ENCODE peak calls at places on chromosomes 16 and 17, in six cellular contexts. G is stimulated activated CD8-positive, alpha-beta memory T cell treated with anti-CD3 and anti-CD28 coated beads, Interleukin-4, amount 100 ng/mL, for 4 hours; A is NCI-H774; I is heart left ventricle; U is cardiac muscle cell; T is WTC11. V is an unnamed sample.

GRCh38 chr16:6124136-6124535 is 1026.5 kb upstream of the EEF2KMT start:
- DNase-seq in G (no peak), A (no peak), I (no peak), U (no peak), T (no peak), V (no peak)

GRCh38 chr16:27421961-27422740 is 20.2 kb downstream of the IL21R start:
- DNase-seq in G (no peak), A (no peak), I (no peak), U (no peak), T (no peak), V (no peak)

GRCh38 chr17:29032798-29033197 is 10.1 kb upstream of the PIPOX start:
- DNase-seq in G (no peak), A (no peak), I (no peak), U (no peak), T (peak; percentile 36), V (no peak)

GRCh38 chr16:14399397-14400284 is 230.4 kb downstream of the PARN start:
- DNase-seq in G (no peak), A (peak; percentile 12), I (peak; percentile 31), U (peak; percentile 19), T (no peak), V (no peak)

GRCh38 chr17:29622337-29623282 is at the start of gene CORO6:
- DNase-seq in G (no peak), A (peak; percentile 42), I (peak; percentile 64), U (peak; percentile 92), T (peak; percentile 86), V (peak; percentile 82)

GRCh38 chr17:79473111-79473835 is 137.6 kb downstream of the RBFOX3 start:
- DNase-seq in G (no peak), A (no peak), I (no peak), U (no peak), T (no peak), V (no peak)

GRCh38 chr16:75292691-75293090 is 41.3 kb upstream of the BCAR1 start:
- DNase-seq in G (no peak), A (no peak), I (no peak), U (no peak), T (no peak), V (no peak)

GRCh38 chr17:43661699-43662431 is at the start of gene MEOX1:
- DNase-seq in G (no peak), A (no peak), I (peak; percentile 65), U (peak; percentile 60), T (no peak), V (no peak)

GRCh38 chr17:29617481-29618271 is 5.0 kb downstream of the CORO6 start:
- DNase-seq in G (peak; percentile 80), A (peak; percentile 71), I (peak; percentile 73), U (peak; percentile 65), T (peak; percentile 91), V (peak; percentile 83)

GRCh38 chr17:74519951-74520553 is 11.2 kb downstream of the CD300LB start:
- DNase-seq in G (no peak), A (no peak), I (no peak), U (no peak), T (no peak), V (no peak)

GRCh38 chr17:77382966-77383612 is 242.3 kb downstream of the SEC14L1 start:
- DNase-seq in G (no peak), A (no peak), I (no peak), U (no peak), T (no peak), V (no peak)

GRCh38 chr17:3639981-3640596 is 3.5 kb downstream of the CTNS start:
- DNase-seq in G (no peak), A (no peak), I (no peak), U (peak; percentile 28), T (no peak), V (no peak)

GRCh38 chr17:27506348-27507218 is 50.3 kb downstream of the KSR1 start:
- DNase-seq in G (no peak), A (no peak), I (no peak), U (no peak), T (peak; percentile 52), V (no peak)

GRCh38 chr17:42459256-42459982 is 741 bp downstream of the ATP6V0A1 start:
- DNase-seq in G (no peak), A (peak; percentile 49), I (peak; percentile 40), U (peak; percentile 7), T (peak; percentile 31), V (no peak)

GRCh38 chr16:89298826-89299225 is 81.3 kb downstream of the ZNF778 start:
- DNase-seq in G (no peak), A (no peak), I (no peak), U (no peak), T (no peak), V (no peak)

GRCh38 chr16:75614247-75614897 is 8.7 kb downstream of the ADAT1 start:
- DNase-seq in G (no peak), A (no peak), I (no peak), U (peak; percentile 41), T (no peak), V (no peak)

GRCh38 chr17:80498242-80498919 is 22.0 kb upstream of the NPTX1 start:
- DNase-seq in G (no peak), A (no peak), I (no peak), U (no peak), T (no peak), V (no peak)

GRCh38 chr17:16212793-16213192 is 2.5 kb downstream of the NCOR1 start:
- DNase-seq in G (no peak), A (no peak), I (no peak), U (no peak), T (no peak), V (no peak)

GRCh38 chr16:28986492-28986891 is 1.6 kb downstream of the LAT start:
- DNase-seq in G (no peak), A (no peak), I (no peak), U (no peak), T (no peak), V (no peak)

GRCh38 chr16:29915590-29916247 is 10.3 kb downstream of the KCTD13 start:
- DNase-seq in G (no peak), A (no peak), I (no peak), U (no peak), T (no peak), V (no peak)

GRCh38 chr17:18857864-18858566 is at the start of gene PRPSAP2:
- DNase-seq in G (peak; percentile 90), A (peak; percentile 86), I (peak; percentile 96), U (peak; percentile 98), T (peak; percentile 95), V (peak; percentile 99)

GRCh38 chr16:4909825-4910224 is 27.1 kb downstream of the PPL start:
- DNase-seq in G (no peak), A (no peak), I (no peak), U (no peak), T (no peak), V (no peak)

GRCh38 chr17:75897076-75898019 is 597 bp upstream of the TRIM65 start:
- DNase-seq in G (no peak), A (no peak), I (no peak), U (no peak), T (peak; percentile 57), V (no peak)

GRCh38 chr17:8289103-8289397 is 580 bp downstream of the RANGRF start:
- DNase-seq in G (no peak), A (no peak), I (no peak), U (peak; percentile 83), T (peak; percentile 82), V (no peak)

GRCh38 chr17:76370261-76370993 is 14.0 kb upstream of the SPHK1 start:
- DNase-seq in G (no peak), A (no peak), I (peak; percentile 84), U (no peak), T (no peak), V (no peak)

GRCh38 chr16:72198021-72198420 is 26.1 kb upstream of the PMFBP1 start:
- DNase-seq in G (no peak), A (peak; percentile 41), I (peak; percentile 38), U (no peak), T (no peak), V (peak; percentile 71)

GRCh38 chr16:11107781-11108465 is 148.1 kb downstream of the SOCS1 start:
- DNase-seq in G (no peak), A (no peak), I (no peak), U (no peak), T (no peak), V (no peak)

V was measured in NCI-H1436.